ENCODE peak calls at places on chromosomes 7 and 10, in four cellular contexts. N is psoas muscle, D is iPS DF 6.9, B is hepatocyte. H is an unnamed sample.

GRCh38 chr10:103502849-103503660 is 9.6 kb downstream of the NEURL1 start:
- DNase-seq in N (no peak), B (no peak), D (no peak), H (no peak)

GRCh38 chr7:102836206-102836938 is 76.4 kb upstream of the LRRC17 start:
- DNase-seq in N (no peak), B (peak; percentile 30), D (no peak), H (no peak)

GRCh38 chr10:56095506-56096225 is 265.4 kb downstream of the ZWINT start:
- DNase-seq in N (peak; percentile 36), B (no peak), D (no peak), H (no peak)

GRCh38 chr7:41911792-41912191 is 208.9 kb upstream of the INHBA start:
- DNase-seq in B (no peak), D (no peak), N (no peak), H (no peak)

GRCh38 chr10:74223755-74224530 is 72.9 kb downstream of the ADK start:
- DNase-seq in D (no peak), B (no peak), N (no peak), H (no peak)

GRCh38 chr10:89301231-89301630 is 615 bp upstream of the IFIT2 start:
- DNase-seq in N (no peak), B (no peak), D (no peak), H (peak; percentile 43)

GRCh38 chr10:63478564-63478963 is 12.8 kb upstream of the JMJD1C start:
- DNase-seq in D (peak; percentile 31), B (no peak), N (no peak), H (no peak)

GRCh38 chr10:59091239-59091638 is 85.2 kb upstream of the PHYHIPL start:
- DNase-seq in D (no peak), B (no peak), N (no peak), H (no peak)

GRCh38 chr10:118658762-118659161 is 63.3 kb upstream of the PRLHR start:
- DNase-seq in N (no peak), B (no peak), D (no peak), H (no peak)

GRCh38 chr10:74071151-74071550 is 73.2 kb downstream of the VCL start:
- DNase-seq in N (no peak), B (no peak), D (no peak), H (peak; percentile 56)

GRCh38 chr7:65225422-65226006 is 148.1 kb upstream of the ZNF92 start:
- DNase-seq in N (no peak), D (no peak), B (no peak), H (no peak)

GRCh38 chr10:5645944-5646617 is 20.3 kb downstream of the ASB13 start:
- DNase-seq in B (peak; percentile 4), D (no peak), N (no peak), H (peak; percentile 65)

DNA sequence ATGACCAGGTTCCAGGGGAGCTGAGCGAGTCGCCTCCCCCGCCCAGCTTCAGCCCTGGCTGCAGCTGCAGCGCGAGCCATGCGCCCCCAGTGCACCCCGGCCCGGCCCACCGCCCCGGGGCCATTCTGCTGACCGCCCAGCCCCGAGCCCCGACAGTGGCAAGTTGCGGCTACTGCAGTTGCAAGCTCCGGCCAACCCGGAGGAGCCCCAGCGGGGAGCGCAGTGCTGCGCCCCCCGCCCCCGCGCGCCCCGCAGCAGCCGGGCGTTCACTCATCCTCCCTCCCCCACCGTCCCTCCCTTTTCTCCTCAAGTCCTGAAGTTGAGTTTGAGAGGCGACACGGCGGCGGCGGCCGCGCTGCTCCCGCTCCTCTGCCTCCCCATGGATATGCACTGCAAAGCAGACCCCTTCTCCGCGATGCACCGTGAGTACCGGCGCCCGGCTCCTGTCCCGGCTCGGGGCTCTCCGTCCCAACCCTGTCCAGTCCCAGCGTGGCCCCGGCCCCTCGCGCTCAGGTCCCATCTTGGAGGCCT is 565 bp downstream of the PAX2 start:
- DNase-seq in B (no peak), N (no peak), D (no peak), H (no peak)
- H3K27ac ChIP-seq in B (no peak overlapping the region), N (no peak overlapping the region), D (no peak overlapping the region), H (no peak overlapping the region)

DNA sequence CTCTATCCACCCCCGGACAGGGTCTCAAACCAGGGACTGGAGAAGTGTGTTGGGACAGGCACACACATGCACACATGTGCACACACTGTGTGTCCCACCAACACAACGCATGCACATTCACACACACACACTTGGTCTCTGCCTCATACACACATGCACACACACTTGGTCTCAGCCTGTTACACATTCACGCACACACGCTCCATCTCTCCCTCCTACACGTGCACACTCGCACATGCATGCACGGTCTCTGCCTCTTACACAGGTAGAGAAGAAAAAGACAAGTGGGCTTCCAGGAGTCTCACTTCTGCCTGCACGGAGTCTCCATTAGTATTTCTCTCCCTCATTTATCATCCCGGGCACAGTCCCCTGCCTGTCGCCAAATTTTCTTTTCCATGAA is 171.2 kb downstream of the EBF3 start:
- DNase-seq in D (no peak), B (no peak), N (no peak), H (no peak)
- H3K27ac ChIP-seq in D (no peak overlapping the region), B (no peak overlapping the region), N (no peak overlapping the region), H (no peak overlapping the region)

GRCh38 chr10:78649429-78649828 is 419.3 kb upstream of the ZMIZ1 start:
- DNase-seq in B (no peak), N (no peak), D (no peak), H (no peak)
- H3K27ac ChIP-seq in B (no peak overlapping the region), N (no peak overlapping the region), D (no peak overlapping the region), H (no peak overlapping the region)

DNA sequence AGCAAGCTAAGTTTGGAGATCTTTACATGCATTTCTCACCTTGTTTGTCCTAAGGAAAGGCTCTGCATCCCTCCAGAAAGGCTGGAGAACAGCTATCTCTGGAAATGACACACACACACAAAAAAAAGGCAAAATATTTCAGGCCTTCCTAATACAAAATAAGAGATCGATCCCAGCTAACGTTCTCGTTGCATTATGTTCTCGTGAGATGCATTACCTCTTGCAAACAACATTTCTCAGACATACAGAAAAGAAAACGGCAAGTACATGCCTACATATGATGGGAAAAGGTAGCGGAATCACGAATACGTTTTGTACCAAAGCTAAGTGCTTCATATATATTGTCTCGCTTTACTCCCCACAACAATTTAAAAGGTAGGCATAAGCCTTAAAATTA is 488 bp downstream of the MTERF1 start:
- DNase-seq in D (no peak), N (no peak), B (peak; percentile 6), H (no peak)
- H3K27ac ChIP-seq in D (no peak overlapping the region), N (no peak overlapping the region), B (peak overlapping the region; percentile 45), H (no peak overlapping the region)

GRCh38 chr10:17709492-17709891 is 42.5 kb upstream of the TMEM236 start:
- DNase-seq in N (no peak), D (no peak), B (no peak), H (no peak)

GRCh38 chr10:17712053-17712452 is 39.9 kb upstream of the TMEM236 start:
- DNase-seq in B (no peak), D (no peak), N (no peak), H (no peak)

GRCh38 chr10:17713133-17713532 is 38.9 kb upstream of the TMEM236 start:
- DNase-seq in B (no peak), N (no peak), D (no peak), H (no peak)

GRCh38 chr10:17710181-17710580 is 41.8 kb upstream of the TMEM236 start:
- DNase-seq in N (no peak), B (no peak), D (no peak), H (no peak)

DNA sequence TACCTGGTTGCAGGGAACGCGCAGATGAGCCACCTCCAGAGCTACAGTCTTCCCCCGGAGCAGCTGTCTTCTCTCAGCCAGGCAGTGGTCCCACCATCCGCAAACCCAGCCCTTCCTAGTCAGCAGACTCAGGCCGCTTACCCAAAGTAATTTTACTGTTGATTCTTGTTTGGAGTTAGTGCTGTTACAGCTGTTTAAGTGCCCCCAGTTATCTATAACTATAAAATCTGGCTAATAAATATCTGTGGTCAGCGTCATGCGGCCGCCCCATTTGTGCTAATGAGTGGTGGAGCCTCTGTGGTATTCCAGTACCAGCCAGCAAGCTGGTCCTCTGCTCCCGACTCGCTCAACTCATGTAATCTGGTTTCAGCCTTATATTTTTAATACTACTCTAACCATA is 43.2 kb upstream of the TMEM236 start:
- DNase-seq in B (no peak), D (no peak), N (no peak), H (no peak)
- H3K27ac ChIP-seq in B (no peak overlapping the region), D (no peak overlapping the region), N (no peak overlapping the region), H (no peak overlapping the region)

DNA sequence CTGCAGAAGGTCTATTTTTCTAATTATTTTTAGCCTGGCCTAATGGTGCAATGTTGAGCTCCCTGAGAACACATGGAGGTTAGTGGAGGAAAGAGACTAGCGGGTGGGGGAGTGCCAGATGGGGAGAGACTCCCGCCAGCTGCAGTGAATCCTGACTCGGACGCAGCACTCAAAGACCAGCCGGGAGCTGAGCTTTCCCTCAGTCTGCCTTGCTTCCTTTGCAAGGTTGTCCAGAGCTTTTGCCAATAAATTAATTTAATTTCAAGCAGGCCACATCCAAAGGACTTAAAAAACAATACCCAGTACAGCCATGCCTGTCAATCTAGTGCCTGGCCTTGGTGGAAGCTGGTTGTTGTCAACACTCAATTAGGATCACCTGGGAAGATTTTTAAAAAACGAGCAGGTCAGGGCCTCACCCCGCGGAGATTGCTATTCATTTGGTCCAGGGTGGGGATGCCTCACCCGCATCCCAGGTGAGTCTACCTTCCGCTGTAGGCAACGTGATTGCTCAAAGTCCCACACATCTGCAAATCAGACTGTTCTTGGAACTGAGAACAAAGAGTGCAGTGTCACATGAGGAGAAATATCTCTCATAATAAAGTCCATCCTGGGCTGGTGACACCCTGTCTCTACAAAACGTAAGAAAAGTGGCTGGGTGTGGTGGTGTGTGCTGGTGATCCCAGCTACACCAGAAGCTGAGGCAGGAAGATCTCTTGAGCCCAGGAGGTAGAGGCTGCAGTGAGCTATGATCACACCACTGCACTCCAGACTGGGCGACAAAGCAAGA is 4.0 kb downstream of the CLRN3 start:
- DNase-seq in B (peak; percentile 39), D (no peak), N (no peak), H (no peak)
- H3K27ac ChIP-seq in B (peak overlapping the region; percentile 81), D (no peak overlapping the region), N (peak overlapping the region; percentile 9), H (no peak overlapping the region)

H was measured in heart left ventricle.